ENCODE peak calls at places on chromosomes 5 and 9, in nine cellular contexts. I is H9; Y is HFFc6; T is kidney; R is GM12865; K is fibroblast of villous mesenchyme; M is cardiac fibroblast; D is CD8-positive, alpha-beta T cell; H is right atrium auricular region. L is an unnamed sample.

GRCh38 chr5:181160144-181160754 is 12.9 kb downstream of the OR2V2 start:
- DNase-seq in I (peak), Y (peak), T (no peak), R (peak), K (peak), M (peak), D (peak), H (no peak), L (peak)

GRCh38 chr9:71119746-71120145 is 1.7 kb downstream of the TRPM3 start:
- DNase-seq in I (peak), Y (no peak), T (no peak), R (no peak), K (no peak), M (no peak), D (no peak), H (no peak), L (no peak)

GRCh38 chr9:1709347-1709746 is 305.8 kb upstream of the SMARCA2 start:
- DNase-seq in I (no peak), Y (no peak), T (no peak), R (peak), K (no peak), M (no peak), D (no peak), H (no peak), L (no peak)

GRCh38 chr9:106220415-106220814 is 526.1 kb downstream of the TMEM38B start:
- DNase-seq in I (no peak), Y (no peak), T (no peak), R (no peak), K (no peak), M (no peak), D (no peak), H (no peak), L (no peak)

GRCh38 chr9:80400624-80401230 is 829.0 kb downstream of the TLE4 start:
- DNase-seq in I (no peak), Y (no peak), T (no peak), R (no peak), K (no peak), M (no peak), D (no peak), H (no peak), L (no peak)

GRCh38 chr9:136614372-136614922 is 48.3 kb upstream of the EGFL7 start:
- DNase-seq in I (no peak), Y (peak), T (peak), R (no peak), K (peak), M (peak), D (no peak), H (no peak), L (no peak)

GRCh38 chr5:2507611-2508010 is 243.9 kb downstream of the IRX2 start:
- DNase-seq in I (no peak), Y (no peak), T (no peak), R (no peak), K (no peak), M (no peak), D (no peak), H (peak), L (no peak)

GRCh38 chr5:112210430-112211005 is 208.6 kb downstream of the EPB41L4A start:
- DNase-seq in I (peak), Y (peak), T (no peak), R (peak), K (peak), M (peak), D (no peak), H (no peak), L (no peak)

GRCh38 chr9:37406603-37407401 is 15.7 kb upstream of the GRHPR start:
- DNase-seq in I (no peak), Y (no peak), T (peak), R (peak), K (no peak), M (no peak), D (no peak), H (no peak), L (no peak)

GRCh38 chr5:39005566-39006232 is 68.5 kb downstream of the RICTOR start:
- DNase-seq in I (no peak), Y (peak), T (no peak), R (peak), K (peak), M (peak), D (no peak), H (no peak), L (no peak)

GRCh38 chr5:39100851-39101396 is 26.7 kb upstream of the RICTOR start:
- DNase-seq in I (no peak), Y (peak), T (no peak), R (no peak), K (peak), M (peak), D (no peak), H (no peak), L (no peak)

GRCh38 chr5:179559280-179560252 is 9.2 kb downstream of the RUFY1 start:
- DNase-seq in I (peak), Y (peak), T (peak), R (peak), K (peak), M (peak), D (peak), H (peak), L (peak)

GRCh38 chr9:123318961-123319421 is 37.0 kb upstream of the CRB2 start:
- DNase-seq in I (no peak), Y (no peak), T (peak), R (no peak), K (no peak), M (peak), D (no peak), H (no peak), L (peak)

GRCh38 chr5:137078171-137078665 is 420.9 kb downstream of the SPOCK1 start:
- DNase-seq in I (peak), Y (no peak), T (no peak), R (no peak), K (no peak), M (peak), D (no peak), H (no peak), L (no peak)

GRCh38 chr9:76109953-76110352 is 219.5 kb downstream of the PCSK5 start:
- DNase-seq in I (no peak), Y (no peak), T (no peak), R (no peak), K (peak), M (no peak), D (no peak), H (no peak), L (no peak)

GRCh38 chr5:139386039-139386438 is 2.9 kb upstream of the SLC23A1 start:
- DNase-seq in I (no peak), Y (no peak), T (no peak), R (no peak), K (no peak), M (no peak), D (no peak), H (no peak), L (no peak)

GRCh38 chr9:127033784-127034183 is 88.7 kb downstream of the ANGPTL2 start:
- DNase-seq in I (no peak), Y (peak), T (no peak), R (no peak), K (peak), M (peak), D (no peak), H (no peak), L (no peak)

GRCh38 chr9:79763861-79764260 is 192.1 kb downstream of the TLE4 start:
- DNase-seq in I (no peak), Y (no peak), T (no peak), R (no peak), K (no peak), M (peak), D (no peak), H (no peak), L (peak)

GRCh38 chr5:95148453-95148852 is 136.4 kb downstream of the MCTP1 start:
- DNase-seq in I (no peak), Y (no peak), T (no peak), R (no peak), K (no peak), M (no peak), D (no peak), H (no peak), L (no peak)

GRCh38 chr5:60260658-60261057 is 367.1 kb upstream of the PDE4D start:
- DNase-seq in I (no peak), Y (no peak), T (no peak), R (no peak), K (no peak), M (no peak), D (no peak), H (no peak), L (no peak)

GRCh38 chr9:121107041-121107440 is 32.3 kb downstream of the CNTRL start:
- DNase-seq in I (no peak), Y (peak), T (no peak), R (no peak), K (no peak), M (peak), D (no peak), H (no peak), L (no peak)

GRCh38 chr9:76887951-76888350 is 18.0 kb downstream of the PRUNE2 start:
- DNase-seq in I (peak), Y (no peak), T (no peak), R (no peak), K (no peak), M (no peak), D (no peak), H (no peak), L (no peak)

GRCh38 chr9:21906878-21907277 is 87.3 kb downstream of the CDKN2A start:
- DNase-seq in I (no peak), Y (no peak), T (no peak), R (no peak), K (no peak), M (no peak), D (no peak), H (no peak), L (no peak)

GRCh38 chr5:14594378-14595074 is 12.9 kb downstream of the OTULINL start:
- DNase-seq in I (no peak), Y (no peak), T (no peak), R (no peak), K (no peak), M (no peak), D (peak), H (no peak), L (no peak)

GRCh38 chr5:133118741-133119140 is 66.9 kb downstream of the HSPA4 start:
- DNase-seq in I (no peak), Y (no peak), T (no peak), R (no peak), K (no peak), M (no peak), D (no peak), H (peak), L (no peak)

GRCh38 chr5:179858241-179858585 is 404 bp downstream of the MRNIP start:
- DNase-seq in I (no peak), Y (no peak), T (peak), R (peak), K (peak), M (peak), D (peak), H (no peak), L (no peak)

GRCh38 chr5:154962494-154962893 is 21.6 kb downstream of the MRPL22 start:
- DNase-seq in I (no peak), Y (peak), T (no peak), R (peak), K (peak), M (no peak), D (no peak), H (no peak), L (no peak)

GRCh38 chr9:76725181-76725580 is 39.1 kb upstream of the PCA3 start:
- DNase-seq in I (no peak), Y (no peak), T (no peak), R (no peak), K (no peak), M (no peak), D (no peak), H (no peak), L (no peak)

GRCh38 chr9:116039312-116039711 is 114.3 kb upstream of the PAPPA start:
- DNase-seq in I (no peak), Y (no peak), T (no peak), R (no peak), K (no peak), M (no peak), D (no peak), H (no peak), L (no peak)

GRCh38 chr5:133727636-133728035 is 115.3 kb upstream of the FSTL4 start:
- DNase-seq in I (no peak), Y (no peak), T (no peak), R (no peak), K (no peak), M (no peak), D (no peak), H (no peak), L (peak)

GRCh38 chr5:72648511-72648910 is 141.3 kb upstream of the ZNF366 start:
- DNase-seq in I (no peak), Y (no peak), T (no peak), R (no peak), K (no peak), M (no peak), D (no peak), H (no peak), L (peak)

GRCh38 chr5:63401434-63402046 is 560.7 kb downstream of the HTR1A start:
- DNase-seq in I (peak), Y (peak), T (no peak), R (peak), K (peak), M (peak), D (no peak), H (no peak), L (no peak)

GRCh38 chr9:100525563-100525962 is 52.3 kb upstream of the CAVIN4 start:
- DNase-seq in I (no peak), Y (no peak), T (no peak), R (no peak), K (no peak), M (no peak), D (no peak), H (no peak), L (no peak)

GRCh38 chr9:22036866-22037626 is 27.9 kb upstream of the CDKN2B start:
- DNase-seq in I (no peak), Y (no peak), T (no peak), R (no peak), K (peak), M (no peak), D (no peak), H (no peak), L (no peak)

GRCh38 chr9:13823021-13823420 is 490.9 kb downstream of the NFIB start:
- DNase-seq in I (no peak), Y (no peak), T (no peak), R (no peak), K (no peak), M (peak), D (no peak), H (no peak), L (no peak)

GRCh38 chr9:2132484-2133082 is 117.4 kb downstream of the SMARCA2 start:
- DNase-seq in I (no peak), Y (peak), T (no peak), R (no peak), K (peak), M (peak), D (no peak), H (no peak), L (no peak)

GRCh38 chr9:35756275-35756742 is 2.2 kb upstream of the MSMP start:
- DNase-seq in I (no peak), Y (peak), T (peak), R (no peak), K (no peak), M (peak), D (peak), H (peak), L (peak)

DNA sequence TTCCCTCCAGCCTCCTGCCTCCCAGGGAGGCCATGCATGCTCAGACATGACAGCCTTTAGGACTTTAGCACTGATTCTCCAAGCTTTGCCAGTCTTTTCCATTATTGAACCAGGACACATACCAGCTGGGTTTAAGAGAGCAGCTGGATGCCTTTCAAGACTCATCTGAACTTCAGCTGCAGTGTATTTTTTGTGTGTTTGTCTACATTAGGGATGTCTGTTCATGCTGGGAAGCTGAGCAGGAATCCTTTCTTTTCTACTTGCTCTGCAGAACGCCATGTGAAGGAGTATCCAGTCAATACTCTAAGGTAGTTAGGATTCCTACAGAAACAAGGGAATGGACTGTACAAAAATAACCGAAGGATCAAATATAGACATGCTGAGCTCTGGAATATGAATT is 67.5 kb upstream of the CD180 start:
- DNase-seq in I (no peak), Y (no peak), T (no peak), R (no peak), K (no peak), M (no peak), D (no peak), H (no peak), L (no peak)
- TF ChIP-seq CTCF in I (no peak), Y (no peak), T (no peak), R (no peak), K (no peak), M (no peak), D (no peak), H (no peak), L (no peak)

GRCh38 chr5:159682623-159683022 is 233.7 kb upstream of the ADRA1B start:
- DNase-seq in I (no peak), Y (no peak), T (no peak), R (no peak), K (no peak), M (no peak), D (no peak), H (no peak), L (no peak)
- TF ChIP-seq CTCF in I (peak), Y (no peak), T (no peak), R (no peak), K (no peak), M (peak), D (no peak), H (no peak), L (no peak)

GRCh38 chr5:84382363-84383295 is 2.1 kb downstream of the EDIL3 start:
- DNase-seq in I (peak), Y (no peak), T (peak), R (no peak), K (no peak), M (peak), D (no peak), H (no peak), L (peak)

GRCh38 chr5:84381501-84382362 is 2.9 kb downstream of the EDIL3 start:
- DNase-seq in I (no peak), Y (no peak), T (no peak), R (no peak), K (no peak), M (no peak), D (no peak), H (no peak), L (no peak)

GRCh38 chr5:84378420-84378819 is 6.3 kb downstream of the EDIL3 start:
- DNase-seq in I (no peak), Y (no peak), T (no peak), R (no peak), K (no peak), M (peak), D (no peak), H (no peak), L (no peak)

GRCh38 chr5:84378961-84379360 is 5.7 kb downstream of the EDIL3 start:
- DNase-seq in I (no peak), Y (no peak), T (no peak), R (no peak), K (no peak), M (peak), D (no peak), H (no peak), L (no peak)

GRCh38 chr5:84379749-84380148 is 4.9 kb downstream of the EDIL3 start:
- DNase-seq in I (no peak), Y (no peak), T (no peak), R (no peak), K (no peak), M (peak), D (no peak), H (no peak), L (no peak)
- TF ChIP-seq CTCF in I (peak), Y (no peak), T (no peak), R (no peak), K (no peak), M (peak), D (no peak), H (no peak), L (no peak)

GRCh38 chr5:10745133-10745532 is 15.9 kb downstream of the DAP start:
- DNase-seq in I (no peak), Y (peak), T (no peak), R (no peak), K (peak), M (no peak), D (no peak), H (no peak), L (no peak)

GRCh38 chr5:10744681-10745080 is 16.4 kb downstream of the DAP start:
- DNase-seq in I (no peak), Y (no peak), T (no peak), R (no peak), K (no peak), M (no peak), D (no peak), H (no peak), L (no peak)

GRCh38 chr5:10740384-10740783 is 20.6 kb downstream of the DAP start:
- DNase-seq in I (no peak), Y (no peak), T (no peak), R (no peak), K (no peak), M (no peak), D (no peak), H (no peak), L (no peak)

GRCh38 chr5:10737880-10738279 is 23.2 kb downstream of the DAP start:
- DNase-seq in I (no peak), Y (no peak), T (no peak), R (no peak), K (no peak), M (no peak), D (no peak), H (no peak), L (no peak)

DNA sequence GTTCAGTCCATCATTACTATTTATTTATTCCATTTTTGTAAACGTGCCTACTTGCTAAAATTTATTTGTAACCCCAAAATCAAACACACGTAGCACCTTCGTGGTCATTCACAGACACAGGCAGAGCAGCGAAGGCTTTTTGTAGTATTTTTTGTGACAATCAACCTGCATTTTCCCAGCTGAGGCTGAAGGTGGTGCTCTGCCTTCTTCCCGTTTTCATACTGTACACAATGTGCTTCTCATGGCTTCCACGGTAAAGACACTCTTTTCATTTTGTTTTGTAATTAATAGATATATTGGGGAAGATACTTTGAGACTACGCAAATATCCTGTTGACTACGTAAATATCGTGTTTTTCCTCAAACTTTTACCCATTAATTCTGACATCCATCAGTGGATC is 19.4 kb downstream of the DAP start:
- DNase-seq in I (no peak), Y (no peak), T (no peak), R (no peak), K (no peak), M (no peak), D (no peak), H (no peak), L (no peak)
- TF ChIP-seq CTCF in I (peak), Y (peak), T (no peak), R (no peak), K (no peak), M (peak), D (no peak), H (no peak), L (no peak)